ENCODE peak calls at places on chromosome 1, in seven cellular contexts. One of them, this sample, is unnamed.

GRCh38 chr1:185681034-185681633 is 53.1 kb upstream of the HMCN1 start:
- DNase-seq in HEK293T: peak
- DNase-seq in ecto neural progenitor cell: no peak
- DNase-seq in tibial nerve: no peak
- DNase-seq in activated CD4-positive, alpha-beta T cell treated with anti-CD3 and anti-CD28 coated beads, Interleukin-2, amount 10 ng/mL, durations not matched to agents 7 days and 5 days: peak
- DNase-seq in progenitor cell of endocrine pancreas: no peak
- DNase-seq in lung: no peak
- DNase-seq in this sample: no peak

GRCh38 chr1:63326473-63327380 is 4.4 kb downstream of the FOXD3 start:
- DNase-seq in HEK293T: peak
- DNase-seq in ecto neural progenitor cell: peak
- DNase-seq in tibial nerve: no peak
- DNase-seq in activated CD4-positive, alpha-beta T cell treated with anti-CD3 and anti-CD28 coated beads, Interleukin-2, amount 10 ng/mL, durations not matched to agents 7 days and 5 days: no peak
- DNase-seq in progenitor cell of endocrine pancreas: no peak
- DNase-seq in lung: no peak
- DNase-seq in this sample: no peak

GRCh38 chr1:11761285-11761684 is 708 bp upstream of the C1orf167 start:
- DNase-seq in HEK293T: no peak
- DNase-seq in ecto neural progenitor cell: no peak
- DNase-seq in tibial nerve: no peak
- DNase-seq in activated CD4-positive, alpha-beta T cell treated with anti-CD3 and anti-CD28 coated beads, Interleukin-2, amount 10 ng/mL, durations not matched to agents 7 days and 5 days: no peak
- DNase-seq in progenitor cell of endocrine pancreas: no peak
- DNase-seq in lung: no peak
- DNase-seq in this sample: no peak

GRCh38 chr1:205076245-205076761 is 8.0 kb downstream of the TMEM81 start:
- DNase-seq in HEK293T: no peak
- DNase-seq in ecto neural progenitor cell: no peak
- DNase-seq in tibial nerve: no peak
- DNase-seq in activated CD4-positive, alpha-beta T cell treated with anti-CD3 and anti-CD28 coated beads, Interleukin-2, amount 10 ng/mL, durations not matched to agents 7 days and 5 days: no peak
- DNase-seq in progenitor cell of endocrine pancreas: no peak
- DNase-seq in lung: no peak
- DNase-seq in this sample: no peak

GRCh38 chr1:112636597-112637256 is 17.1 kb downstream of the CAPZA1 start:
- DNase-seq in HEK293T: no peak
- DNase-seq in ecto neural progenitor cell: no peak
- DNase-seq in tibial nerve: no peak
- DNase-seq in activated CD4-positive, alpha-beta T cell treated with anti-CD3 and anti-CD28 coated beads, Interleukin-2, amount 10 ng/mL, durations not matched to agents 7 days and 5 days: no peak
- DNase-seq in progenitor cell of endocrine pancreas: no peak
- DNase-seq in lung: no peak
- DNase-seq in this sample: no peak

GRCh38 chr1:88180449-88181108 is 503.5 kb upstream of the PKN2 start:
- DNase-seq in HEK293T: peak
- DNase-seq in ecto neural progenitor cell: peak
- DNase-seq in tibial nerve: peak
- DNase-seq in activated CD4-positive, alpha-beta T cell treated with anti-CD3 and anti-CD28 coated beads, Interleukin-2, amount 10 ng/mL, durations not matched to agents 7 days and 5 days: peak
- DNase-seq in progenitor cell of endocrine pancreas: peak
- DNase-seq in lung: peak
- DNase-seq in this sample: peak

GRCh38 chr1:8945568-8945967 is at the start of gene CA6:
- DNase-seq in HEK293T: no peak
- DNase-seq in ecto neural progenitor cell: no peak
- DNase-seq in tibial nerve: no peak
- DNase-seq in activated CD4-positive, alpha-beta T cell treated with anti-CD3 and anti-CD28 coated beads, Interleukin-2, amount 10 ng/mL, durations not matched to agents 7 days and 5 days: no peak
- DNase-seq in progenitor cell of endocrine pancreas: no peak
- DNase-seq in lung: no peak
- DNase-seq in this sample: no peak

GRCh38 chr1:69076631-69077030 is 491.1 kb upstream of the LRRC7 start:
- DNase-seq in HEK293T: no peak
- DNase-seq in ecto neural progenitor cell: no peak
- DNase-seq in tibial nerve: no peak
- DNase-seq in activated CD4-positive, alpha-beta T cell treated with anti-CD3 and anti-CD28 coated beads, Interleukin-2, amount 10 ng/mL, durations not matched to agents 7 days and 5 days: no peak
- DNase-seq in progenitor cell of endocrine pancreas: no peak
- DNase-seq in lung: no peak
- DNase-seq in this sample: no peak

GRCh38 chr1:55284856-55285255 is 69.7 kb upstream of the USP24 start:
- DNase-seq in HEK293T: peak
- DNase-seq in ecto neural progenitor cell: no peak
- DNase-seq in tibial nerve: no peak
- DNase-seq in activated CD4-positive, alpha-beta T cell treated with anti-CD3 and anti-CD28 coated beads, Interleukin-2, amount 10 ng/mL, durations not matched to agents 7 days and 5 days: peak
- DNase-seq in progenitor cell of endocrine pancreas: no peak
- DNase-seq in lung: no peak
- DNase-seq in this sample: peak

GRCh38 chr1:119702384-119702783 is 9.3 kb upstream of the PHGDH start:
- DNase-seq in HEK293T: no peak
- DNase-seq in ecto neural progenitor cell: no peak
- DNase-seq in tibial nerve: no peak
- DNase-seq in activated CD4-positive, alpha-beta T cell treated with anti-CD3 and anti-CD28 coated beads, Interleukin-2, amount 10 ng/mL, durations not matched to agents 7 days and 5 days: no peak
- DNase-seq in progenitor cell of endocrine pancreas: no peak
- DNase-seq in lung: no peak
- DNase-seq in this sample: no peak

GRCh38 chr1:114671011-114671938 is 1.4 kb upstream of the DENND2C start:
- DNase-seq in HEK293T: no peak
- DNase-seq in ecto neural progenitor cell: no peak
- DNase-seq in tibial nerve: no peak
- DNase-seq in activated CD4-positive, alpha-beta T cell treated with anti-CD3 and anti-CD28 coated beads, Interleukin-2, amount 10 ng/mL, durations not matched to agents 7 days and 5 days: no peak
- DNase-seq in progenitor cell of endocrine pancreas: no peak
- DNase-seq in lung: no peak
- DNase-seq in this sample: no peak

GRCh38 chr1:114340906-114341698 is 169.9 kb downstream of the TRIM33 start:
- DNase-seq in HEK293T: no peak
- DNase-seq in ecto neural progenitor cell: no peak
- DNase-seq in tibial nerve: no peak
- DNase-seq in activated CD4-positive, alpha-beta T cell treated with anti-CD3 and anti-CD28 coated beads, Interleukin-2, amount 10 ng/mL, durations not matched to agents 7 days and 5 days: peak
- DNase-seq in progenitor cell of endocrine pancreas: no peak
- DNase-seq in lung: no peak
- DNase-seq in this sample: no peak

This sample was measured in heart right ventricle.